ENCODE peak calls at places on chromosome 10, in seven cellular contexts. O, G, P, L, N, S and A are unnamed samples.
A peak's percentile ranks its signal among the peaks of the same experiment; 100 is the strongest.

GRCh38 chr10:61836888-61837747 is 64.4 kb upstream of the ARID5B start:
- DNase-seq in O (no peak), G (no peak), P (peak; percentile 63), L (no peak), N (no peak), S (no peak), A (no peak)

GRCh38 chr10:86481761-86482160 is 39.8 kb downstream of the WAPL start:
- DNase-seq in O (no peak), G (no peak), P (no peak), L (no peak), N (no peak), S (no peak), A (no peak)

GRCh38 chr10:35349389-35349915 is 13.1 kb downstream of the CCNY start:
- DNase-seq in O (no peak), G (no peak), P (no peak), L (no peak), N (no peak), S (no peak), A (no peak)

GRCh38 chr10:61140765-61141392 is 196.9 kb upstream of the RHOBTB1 start:
- DNase-seq in O (no peak), G (no peak), P (peak; percentile 78), L (no peak), N (peak; percentile 58), S (no peak), A (no peak)

GRCh38 chr10:51886438-51887068 is 187.2 kb upstream of the CSTF2T start:
- DNase-seq in O (no peak), G (no peak), P (peak; percentile 74), L (no peak), N (no peak), S (no peak), A (no peak)

GRCh38 chr10:61971016-61971350 is 69.5 kb downstream of the ARID5B start:
- DNase-seq in O (no peak), G (no peak), P (peak; percentile 21), L (no peak), N (no peak), S (no peak), A (no peak)

GRCh38 chr10:131381576-131381975 is 70.1 kb upstream of the TCERG1L start:
- DNase-seq in O (no peak), G (no peak), P (no peak), L (no peak), N (no peak), S (no peak), A (no peak)

GRCh38 chr10:17409170-17409733 is 45.1 kb downstream of the ST8SIA6 start:
- DNase-seq in O (no peak), G (no peak), P (peak; percentile 30), L (no peak), N (no peak), S (no peak), A (no peak)

GRCh38 chr10:121928528-121928884 is 675 bp upstream of the ATE1 start:
- DNase-seq in O (no peak), G (no peak), P (peak; percentile 33), L (no peak), N (no peak), S (no peak), A (peak; percentile 63)

GRCh38 chr10:80444646-80445319 is 9.3 kb upstream of the TSPAN14 start:
- DNase-seq in O (peak; percentile 76), G (no peak), P (peak; percentile 72), L (peak; percentile 50), N (no peak), S (no peak), A (peak; percentile 72)

GRCh38 chr10:2011106-2011716 is 273.9 kb upstream of the ADARB2 start:
- DNase-seq in O (no peak), G (no peak), P (no peak), L (peak; percentile 41), N (no peak), S (no peak), A (no peak)

GRCh38 chr10:86105640-86106039 is 261.0 kb downstream of the GRID1 start:
- DNase-seq in O (no peak), G (no peak), P (no peak), L (no peak), N (no peak), S (peak; percentile 38), A (no peak)

GRCh38 chr10:47370015-47370767 is 13.9 kb downstream of the ZNF488 start:
- DNase-seq in O (peak; percentile 22), G (no peak), P (no peak), L (no peak), N (no peak), S (no peak), A (no peak)

GRCh38 chr10:3783721-3784432 is 1.1 kb downstream of the KLF6 start:
- DNase-seq in O (no peak), G (no peak), P (peak; percentile 56), L (peak; percentile 53), N (no peak), S (no peak), A (peak; percentile 82)

GRCh38 chr10:61313460-61313859 is 139.7 kb downstream of the TMEM26 start:
- DNase-seq in O (no peak), G (no peak), P (no peak), L (no peak), N (no peak), S (no peak), A (no peak)

GRCh38 chr10:3729397-3729796 is 55.6 kb downstream of the KLF6 start:
- DNase-seq in O (no peak), G (no peak), P (peak; percentile 47), L (no peak), N (no peak), S (no peak), A (no peak)

GRCh38 chr10:131099028-131099427 is 212.5 kb downstream of the TCERG1L start:
- DNase-seq in O (no peak), G (no peak), P (no peak), L (no peak), N (no peak), S (no peak), A (no peak)